ENCODE peak calls at places on chromosomes 11 and 22, in ten cellular contexts. I is GM06990; G is activated CD8-positive, alpha-beta T cell treated with anti-CD3 and anti-CD28 coated beads for 36 hours; F is lower leg skin; D is gastrocnemius medialis; A is cardiac muscle cell; P is mesothelial cell of epicardium; B is coronary artery; U is epithelial cell of esophagus; Z is fibroblast of lung. J is an unnamed sample.
A peak's percentile ranks its signal among the peaks of the same experiment; 100 is the strongest.

GRCh38 chr11:63610604-63611394 is 3.4 kb downstream of the PLAAT3 start:
- DNase-seq in Z (no peak), G (no peak), A (no peak), F (no peak), D (no peak), B (peak; percentile 69), U (no peak), I (no peak), P (no peak), J (no peak)

GRCh38 chr11:16942917-16943316 is 71.3 kb downstream of the PLEKHA7 start:
- DNase-seq in U (no peak), B (no peak), F (no peak), I (no peak), D (no peak), P (no peak), Z (no peak), G (no peak), A (no peak), J (no peak)

GRCh38 chr11:17533782-17534415 is 10.3 kb downstream of the USH1C start:
- DNase-seq in B (no peak), I (no peak), Z (no peak), F (no peak), P (no peak), D (no peak), U (no peak), G (no peak), A (peak; percentile 5), J (no peak)

GRCh38 chr22:20792966-20793332 is 19.0 kb downstream of the SERPIND1 start:
- DNase-seq in Z (peak; percentile 69), D (no peak), I (no peak), U (no peak), G (no peak), P (no peak), A (peak; percentile 35), F (no peak), B (no peak), J (no peak)

GRCh38 chr11:78037056-78037455 is 14.0 kb upstream of the KCTD14 start:
- DNase-seq in D (no peak), Z (no peak), A (no peak), U (peak; percentile 26), F (no peak), G (no peak), I (no peak), P (no peak), B (no peak), J (no peak)

GRCh38 chr11:17171342-17171741 is 36.4 kb downstream of the PIK3C2A start:
- DNase-seq in U (peak; percentile 9), A (peak; percentile 72), I (no peak), P (no peak), G (no peak), Z (peak; percentile 67), B (no peak), F (no peak), D (no peak), J (no peak)

GRCh38 chr11:125201525-125202121 is 37.1 kb downstream of the PKNOX2 start:
- DNase-seq in I (no peak), A (peak; percentile 46), D (peak; percentile 55), Z (peak; percentile 59), G (no peak), U (peak; percentile 53), P (no peak), F (no peak), B (no peak), J (no peak)

GRCh38 chr11:44243633-44244343 is 66.2 kb downstream of the ALX4 start:
- DNase-seq in U (no peak), Z (peak; percentile 80), G (no peak), D (no peak), P (no peak), F (no peak), B (no peak), I (no peak), A (peak; percentile 92), J (no peak)

GRCh38 chr11:73267921-73268540 is 4.1 kb upstream of the P2RY6 start:
- DNase-seq in U (no peak), B (peak; percentile 73), F (no peak), D (peak; percentile 13), Z (no peak), G (no peak), I (no peak), A (no peak), P (no peak), J (no peak)

GRCh38 chr11:119263352-119263940 is 53.5 kb downstream of the MCAM start:
- DNase-seq in A (peak; percentile 20), G (no peak), B (no peak), P (no peak), U (no peak), D (no peak), Z (peak; percentile 26), I (no peak), F (no peak), J (no peak)

GRCh38 chr22:45233827-45234226 is 6.9 kb downstream of the KIAA0930 start:
- DNase-seq in P (no peak), U (no peak), G (no peak), A (no peak), I (no peak), F (no peak), B (no peak), D (no peak), Z (no peak), J (no peak)

GRCh38 chr22:30183271-30183670 is 63.3 kb downstream of the LIF start:
- DNase-seq in P (no peak), Z (no peak), B (no peak), G (no peak), A (no peak), I (no peak), U (no peak), F (no peak), D (no peak), J (no peak)

DNA sequence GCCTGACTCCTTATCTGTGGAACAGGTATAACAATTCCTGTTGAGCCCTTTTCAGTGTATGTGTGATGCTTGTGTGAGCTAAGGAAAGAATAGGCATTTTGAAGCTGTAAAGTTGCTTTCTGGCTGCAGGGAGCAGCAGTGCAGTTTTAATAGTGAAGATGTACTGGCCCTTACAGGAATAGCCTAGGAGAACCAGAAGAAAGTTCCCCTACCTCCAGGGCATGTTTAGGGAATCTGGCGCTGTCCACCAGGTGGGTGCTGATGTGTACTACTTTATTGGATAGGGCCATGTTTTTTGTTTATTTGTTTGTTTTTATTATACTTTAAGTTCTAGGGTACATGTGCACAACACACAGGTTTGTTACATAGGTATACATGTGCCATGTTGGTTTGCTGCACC is 11.5 kb downstream of the BMAL1 start:
- DNase-seq in A (peak; percentile 42), I (no peak), F (no peak), U (peak; percentile 38), Z (peak; percentile 43), D (no peak), G (no peak), B (no peak), P (no peak), J (no peak)
- TF ChIP-seq CTCF in A (no peak), I (no peak), F (no peak), U (no peak), Z (no peak), D (no peak), G (no peak), B (no peak), P (no peak), J (no peak)

DNA sequence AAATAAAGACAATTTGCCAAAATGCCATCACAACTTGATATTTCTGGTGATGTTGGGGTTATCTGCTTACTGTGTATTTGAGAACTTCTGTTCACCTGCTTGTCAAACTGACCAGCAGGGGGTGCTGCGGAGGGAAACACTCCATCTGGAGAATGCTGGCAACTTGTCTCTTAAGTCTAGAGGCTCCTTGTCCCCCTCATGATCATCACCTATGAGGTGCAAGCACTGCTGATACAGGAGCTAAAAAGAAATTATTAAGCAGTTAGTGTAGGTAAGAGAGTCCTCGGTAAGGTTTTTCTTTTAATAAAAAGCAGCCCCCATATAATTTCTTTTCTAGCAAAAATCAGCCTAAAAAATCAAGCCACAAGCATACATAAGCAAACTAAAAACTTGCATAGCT is 32.7 kb upstream of the GLYATL1B start:
- DNase-seq in I (no peak), B (no peak), G (peak; percentile 88), U (peak; percentile 64), Z (peak; percentile 30), D (peak; percentile 29), P (peak; percentile 38), F (no peak), A (peak; percentile 70), J (no peak)
- TF ChIP-seq CTCF in I (peak; percentile 78), B (peak; percentile 26), G (peak; percentile 65), U (peak; percentile 66), Z (peak; percentile 62), D (peak; percentile 34), P (peak; percentile 52), F (no peak), A (peak; percentile 70), J (peak; percentile 73)

DNA sequence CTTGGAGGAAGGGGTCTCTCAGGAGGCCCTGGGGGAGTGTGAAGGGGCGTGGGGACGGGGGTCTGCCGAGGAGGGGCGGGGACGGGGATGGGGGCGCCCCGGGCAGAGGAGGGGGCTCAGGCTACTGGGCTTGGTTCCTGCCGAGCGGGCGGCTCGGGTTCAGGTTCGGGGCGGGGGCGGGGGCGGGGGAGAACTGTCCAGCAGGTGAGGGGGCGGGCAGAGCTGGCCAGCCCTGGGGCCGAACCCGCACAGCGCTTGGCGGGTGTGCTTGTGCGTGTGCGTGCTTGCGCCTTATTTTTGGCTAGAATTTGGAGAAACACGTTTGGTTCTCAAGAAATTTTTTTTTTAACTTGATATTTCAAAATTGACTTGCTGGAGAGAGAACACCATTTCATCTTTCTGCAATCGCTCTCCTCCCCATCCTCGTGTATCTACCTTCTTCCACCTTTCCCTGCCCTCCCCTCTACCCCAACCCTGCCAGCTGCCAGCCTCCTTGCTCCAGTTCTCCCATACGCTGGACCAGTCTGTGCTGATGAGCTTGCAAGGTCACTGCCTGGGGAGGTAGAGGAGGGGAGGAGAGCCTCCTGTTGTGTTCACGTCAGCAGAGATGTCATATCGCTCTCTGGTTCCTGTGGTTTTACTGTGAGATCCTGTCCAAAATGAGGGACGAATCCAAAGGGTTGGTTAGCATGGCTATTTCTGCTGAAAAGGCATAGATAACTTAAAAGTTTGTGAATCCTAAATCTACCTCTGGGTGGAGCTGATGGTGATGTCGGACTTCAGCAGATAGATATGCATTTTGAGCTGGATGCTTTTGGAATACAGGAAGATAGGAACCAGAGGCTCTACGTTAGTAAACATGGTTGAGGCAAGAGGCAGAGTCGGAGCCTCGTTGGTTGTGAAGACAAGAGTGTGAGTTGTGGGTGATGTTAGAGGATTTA is 668 bp downstream of the MADD start:
- DNase-seq in Z (peak; percentile 64), F (no peak), U (peak; percentile 50), I (peak; percentile 24), A (peak; percentile 70), B (no peak), G (peak; percentile 56), D (peak; percentile 48), P (no peak), J (peak; percentile 43)
- TF ChIP-seq CTCF in Z (no peak), F (no peak), U (peak; percentile 29), I (no peak), A (no peak), B (no peak), G (peak; percentile 26), D (no peak), P (no peak), J (peak; percentile 32)

GRCh38 chr11:70647188-70648166 is 249.1 kb downstream of the CTTN start:
- DNase-seq in F (no peak), G (no peak), Z (no peak), B (no peak), D (no peak), I (no peak), U (no peak), A (no peak), P (no peak), J (no peak)
- TF ChIP-seq CTCF in F (no peak), G (no peak), Z (no peak), B (no peak), D (no peak), I (no peak), U (no peak), A (no peak), P (no peak), J (no peak)

GRCh38 chr11:64750361-64751054 is 6.6 kb upstream of the RASGRP2 start:
- DNase-seq in U (no peak), A (no peak), B (no peak), D (no peak), I (no peak), F (no peak), G (no peak), P (no peak), Z (no peak), J (no peak)
- TF ChIP-seq CTCF in U (no peak), A (no peak), B (no peak), D (no peak), I (peak; percentile 21), F (no peak), G (no peak), P (no peak), Z (no peak), J (no peak)

J was measured in GM13977.